ENCODE peak calls at places on chromosome 4, in four cellular contexts. F is AG04450; E is type B pancreatic cell; Y is stimulated activated CD4-positive, alpha-beta T cell treated with anti-CD3 and anti-CD28 coated beads, Interleukin-15, amount 100 ng/mL, for 48 hours. B is an unnamed sample.

GRCh38 chr4:150315175-150315574 is 236.9 kb downstream of the DCLK2 start:
- DNase-seq in Y (no peak), F (no peak), E (no peak), B (no peak)

GRCh38 chr4:110681381-110681780 is 58.5 kb upstream of the PITX2 start:
- DNase-seq in Y (no peak), E (no peak), F (no peak), B (no peak)

GRCh38 chr4:102169345-102169744 is 175.9 kb downstream of the SLC39A8 start:
- DNase-seq in E (no peak), Y (no peak), F (no peak), B (no peak)

GRCh38 chr4:182879913-182880312 is 37.3 kb downstream of the DCTD start:
- DNase-seq in F (no peak), E (no peak), Y (no peak), B (no peak)

GRCh38 chr4:42786350-42787070 is 106.0 kb upstream of the GRXCR1 start:
- DNase-seq in F (no peak), E (no peak), Y (no peak), B (no peak)

GRCh38 chr4:119666653-119667091 is 38.1 kb upstream of the PDE5A start:
- DNase-seq in F (no peak), Y (no peak), E (no peak), B (no peak)

GRCh38 chr4:189232274-189232673 is 708.4 kb upstream of the FRG1 start:
- DNase-seq in E (no peak), F (no peak), Y (no peak), B (no peak)

GRCh38 chr4:122715221-122715620 is 17.3 kb upstream of the BBS12 start:
- DNase-seq in E (no peak), Y (no peak), F (no peak), B (no peak)

GRCh38 chr4:188109157-188109755 is at the start of gene TRIML2:
- DNase-seq in E (no peak), Y (no peak), F (no peak), B (no peak)

GRCh38 chr4:25209702-25210101 is 24.1 kb upstream of the PI4K2B start:
- DNase-seq in Y (no peak), E (no peak), F (no peak), B (no peak)

GRCh38 chr4:120922390-120923200 is at the start of gene PRDM5:
- DNase-seq in E (peak), Y (peak), F (no peak), B (no peak)

GRCh38 chr4:123517971-123518370 is 121.4 kb downstream of the SPRY1 start:
- DNase-seq in E (no peak), F (peak), Y (no peak), B (no peak)